ENCODE peak calls at places on chromosomes 16 and 17, in six cellular contexts. Y is ascending aorta; X is CD4-positive, CD25-positive, alpha-beta regulatory T cell; G is GM12891; K is G401; B is M059J. I is an unnamed sample.

GRCh38 chr17:68812876-68813584 is 142.2 kb downstream of the ABCA8 start:
- DNase-seq in K (no peak), Y (no peak), B (peak; percentile 14), X (no peak), G (no peak), I (no peak)

GRCh38 chr17:8707591-8708453 is 36.8 kb downstream of the CCDC42 start:
- DNase-seq in Y (peak; percentile 81), X (no peak), B (no peak), K (no peak), G (no peak), I (no peak)

GRCh38 chr17:63366238-63366561 is 79.9 kb downstream of the CYB561 start:
- DNase-seq in K (no peak), G (no peak), Y (no peak), X (no peak), B (no peak), I (no peak)

GRCh38 chr16:27929818-27930217 is 133.7 kb downstream of the GSG1L start:
- DNase-seq in G (no peak), Y (no peak), X (no peak), B (no peak), K (no peak), I (no peak)

GRCh38 chr16:66682271-66682670 is 14.3 kb downstream of the CMTM4 start:
- DNase-seq in X (no peak), B (peak; percentile 50), G (no peak), K (no peak), Y (no peak), I (no peak)

GRCh38 chr17:76506408-76507328 is 5.4 kb upstream of the RHBDF2 start:
- DNase-seq in K (peak; percentile 80), G (no peak), X (peak; percentile 82), B (peak; percentile 60), Y (peak; percentile 91), I (peak; percentile 88)

GRCh38 chr17:35537569-35538209 is at the start of gene SLFN12L:
- DNase-seq in X (peak; percentile 95), G (no peak), B (no peak), K (no peak), Y (no peak), I (no peak)

GRCh38 chr16:69610356-69610755 is 44.6 kb downstream of the NFAT5 start:
- DNase-seq in X (no peak), Y (no peak), G (no peak), B (peak; percentile 20), K (peak; percentile 26), I (no peak)

GRCh38 chr16:8846401-8846932 is 22.3 kb downstream of the CARHSP1 start:
- DNase-seq in B (no peak), X (no peak), K (no peak), Y (no peak), G (no peak), I (no peak)

GRCh38 chr16:68564367-68564985 is 25.4 kb downstream of the ZFP90 start:
- DNase-seq in X (peak; percentile 12), B (peak; percentile 24), K (peak; percentile 1), Y (no peak), G (no peak), I (no peak)

GRCh38 chr16:60681014-60681413 is 1355.2 kb downstream of the CDH8 start:
- DNase-seq in K (peak; percentile 0), G (no peak), B (no peak), X (no peak), Y (no peak), I (no peak)

GRCh38 chr16:86508947-86509758 is 1.2 kb upstream of the FOXF1 start:
- DNase-seq in B (peak; percentile 82), Y (no peak), X (peak; percentile 49), G (no peak), K (no peak), I (no peak)

GRCh38 chr16:82252582-82252981 is 82.6 kb upstream of the MPHOSPH6 start:
- DNase-seq in G (no peak), Y (no peak), B (no peak), X (no peak), K (no peak), I (no peak)

GRCh38 chr17:14112407-14112806 is 43.1 kb downstream of the COX10 start:
- DNase-seq in Y (no peak), B (no peak), X (no peak), K (no peak), G (no peak), I (no peak)

GRCh38 chr17:28552201-28552999 is at the start of gene UNC119:
- DNase-seq in G (peak; percentile 87), K (peak; percentile 75), Y (peak; percentile 81), B (peak; percentile 68), X (peak; percentile 83), I (peak; percentile 67)

GRCh38 chr16:27285676-27286196 is 17.2 kb upstream of the NSMCE1 start:
- DNase-seq in X (no peak), G (no peak), B (no peak), Y (peak; percentile 68), K (no peak), I (no peak)

GRCh38 chr16:3716831-3717234 is 491 bp downstream of the TRAP1 start:
- DNase-seq in B (peak; percentile 29), G (no peak), X (peak; percentile 53), K (peak; percentile 37), Y (no peak), I (peak; percentile 6)

GRCh38 chr17:65670667-65671371 is 109.4 kb upstream of the AXIN2 start:
- DNase-seq in B (no peak), Y (no peak), K (no peak), G (no peak), X (no peak), I (no peak)

GRCh38 chr17:30600062-30600829 is 123.0 kb downstream of the GOSR1 start:
- DNase-seq in Y (peak; percentile 87), K (peak; percentile 79), G (peak; percentile 70), X (peak; percentile 63), B (peak; percentile 82), I (peak; percentile 79)

GRCh38 chr17:44222112-44222869 is 2.8 kb upstream of the UBTF start:
- DNase-seq in Y (peak; percentile 91), K (peak; percentile 93), X (peak; percentile 56), G (no peak), B (peak; percentile 80), I (peak; percentile 48)

GRCh38 chr16:83054302-83054701 is 427.5 kb downstream of the CDH13 start:
- DNase-seq in Y (no peak), G (no peak), K (no peak), X (no peak), B (no peak), I (no peak)

GRCh38 chr17:57918017-57918895 is 37.0 kb downstream of the CUEDC1 start:
- DNase-seq in G (no peak), Y (no peak), B (peak; percentile 79), K (no peak), X (no peak), I (no peak)

GRCh38 chr16:58399718-58400633 is 7.7 kb downstream of the GINS3 start:
- DNase-seq in X (no peak), G (no peak), B (peak; percentile 52), K (no peak), Y (no peak), I (no peak)

GRCh38 chr17:39737331-39737760 is 392 bp upstream of the GRB7 start:
- DNase-seq in Y (no peak), K (no peak), X (no peak), B (no peak), G (no peak), I (no peak)

GRCh38 chr17:45108595-45109521 is 23.5 kb downstream of the PLCD3 start:
- DNase-seq in G (no peak), Y (no peak), K (no peak), X (no peak), B (peak; percentile 26), I (no peak)

GRCh38 chr16:66447491-66447890 is 20.4 kb downstream of the BEAN1 start:
- DNase-seq in G (no peak), Y (no peak), X (no peak), K (no peak), B (no peak), I (no peak)